ENCODE peak calls at places on chromosomes 2 and 18, in eight cellular contexts. One of them, this sample, is unnamed.

GRCh38 chr2:143182649-143183048 is 53.4 kb downstream of the ARHGAP15 start:
- DNase-seq in adrenal gland: no peak
- DNase-seq in GM23338: no peak
- DNase-seq in stomach: no peak
- DNase-seq in AG04450: no peak
- DNase-seq in Panc1: no peak
- DNase-seq in NB4: no peak
- DNase-seq in colonic mucosa: no peak
- DNase-seq in this sample: no peak

GRCh38 chr18:33014060-33014796 is 241.4 kb upstream of the KLHL14 start:
- DNase-seq in Panc1: no peak
- DNase-seq in colonic mucosa: peak
- DNase-seq in stomach: no peak
- DNase-seq in GM23338: no peak
- DNase-seq in adrenal gland: no peak
- DNase-seq in AG04450: no peak
- DNase-seq in NB4: no peak
- DNase-seq in this sample: no peak

GRCh38 chr2:84908948-84909713 is 3.7 kb downstream of the TMSB10 start:
- DNase-seq in stomach: no peak
- DNase-seq in adrenal gland: no peak
- DNase-seq in NB4: no peak
- DNase-seq in colonic mucosa: peak
- DNase-seq in GM23338: no peak
- DNase-seq in Panc1: no peak
- DNase-seq in AG04450: no peak
- DNase-seq in this sample: no peak

GRCh38 chr2:214293593-214293992 is 117.3 kb upstream of the VWC2L start:
- DNase-seq in Panc1: no peak
- DNase-seq in adrenal gland: no peak
- DNase-seq in stomach: no peak
- DNase-seq in colonic mucosa: no peak
- DNase-seq in AG04450: no peak
- DNase-seq in GM23338: peak
- DNase-seq in NB4: no peak
- DNase-seq in this sample: no peak

GRCh38 chr18:48295586-48296311 is 113.4 kb downstream of the ZBTB7C start:
- DNase-seq in NB4: peak
- DNase-seq in GM23338: peak
- DNase-seq in adrenal gland: no peak
- DNase-seq in stomach: no peak
- DNase-seq in Panc1: no peak
- DNase-seq in colonic mucosa: no peak
- DNase-seq in AG04450: no peak
- DNase-seq in this sample: no peak

GRCh38 chr2:173647681-173648350 is 293.1 kb downstream of the CDCA7 start:
- DNase-seq in adrenal gland: no peak
- DNase-seq in colonic mucosa: no peak
- DNase-seq in GM23338: no peak
- DNase-seq in Panc1: no peak
- DNase-seq in AG04450: no peak
- DNase-seq in stomach: no peak
- DNase-seq in NB4: no peak
- DNase-seq in this sample: peak

GRCh38 chr2:26011990-26012856 is 21.7 kb upstream of the RAB10 start:
- DNase-seq in colonic mucosa: peak
- DNase-seq in Panc1: peak
- DNase-seq in adrenal gland: peak
- DNase-seq in AG04450: peak
- DNase-seq in GM23338: peak
- DNase-seq in NB4: peak
- DNase-seq in stomach: peak
- DNase-seq in this sample: no peak

GRCh38 chr2:241376808-241377207 is 20.7 kb downstream of the FARP2 start:
- DNase-seq in GM23338: no peak
- DNase-seq in adrenal gland: no peak
- DNase-seq in AG04450: no peak
- DNase-seq in stomach: no peak
- DNase-seq in NB4: no peak
- DNase-seq in Panc1: no peak
- DNase-seq in colonic mucosa: no peak
- DNase-seq in this sample: no peak

GRCh38 chr2:72921088-72921851 is 4.0 kb downstream of the EMX1 start:
- DNase-seq in colonic mucosa: no peak
- DNase-seq in adrenal gland: peak
- DNase-seq in Panc1: no peak
- DNase-seq in GM23338: peak
- DNase-seq in NB4: no peak
- DNase-seq in stomach: peak
- DNase-seq in AG04450: no peak
- DNase-seq in this sample: no peak

GRCh38 chr2:217804338-217804737 is 198.5 kb downstream of the TNS1 start:
- DNase-seq in stomach: no peak
- DNase-seq in NB4: no peak
- DNase-seq in Panc1: no peak
- DNase-seq in GM23338: peak
- DNase-seq in colonic mucosa: no peak
- DNase-seq in AG04450: no peak
- DNase-seq in adrenal gland: peak
- DNase-seq in this sample: no peak

GRCh38 chr2:144230452-144231085 is 289.4 kb downstream of the ZEB2 start:
- DNase-seq in adrenal gland: no peak
- DNase-seq in AG04450: no peak
- DNase-seq in GM23338: no peak
- DNase-seq in Panc1: no peak
- DNase-seq in stomach: no peak
- DNase-seq in NB4: peak
- DNase-seq in colonic mucosa: no peak
- DNase-seq in this sample: peak

GRCh38 chr2:102310964-102311640 is at the start of gene IL1RL1:
- DNase-seq in Panc1: no peak
- DNase-seq in AG04450: no peak
- DNase-seq in NB4: peak
- DNase-seq in stomach: no peak
- DNase-seq in adrenal gland: no peak
- DNase-seq in colonic mucosa: no peak
- DNase-seq in GM23338: no peak
- DNase-seq in this sample: no peak

GRCh38 chr2:67544286-67544685 is 147.2 kb downstream of the ETAA1 start:
- DNase-seq in AG04450: no peak
- DNase-seq in Panc1: no peak
- DNase-seq in adrenal gland: no peak
- DNase-seq in NB4: no peak
- DNase-seq in GM23338: no peak
- DNase-seq in colonic mucosa: no peak
- DNase-seq in stomach: no peak
- DNase-seq in this sample: no peak

GRCh38 chr2:37795938-37796337 is 124.5 kb upstream of the CDC42EP3 start:
- DNase-seq in GM23338: no peak
- DNase-seq in NB4: no peak
- DNase-seq in stomach: no peak
- DNase-seq in adrenal gland: no peak
- DNase-seq in AG04450: peak
- DNase-seq in colonic mucosa: no peak
- DNase-seq in Panc1: no peak
- DNase-seq in this sample: no peak

GRCh38 chr2:235839974-235840373 is 328.2 kb downstream of the GBX2 start:
- DNase-seq in Panc1: no peak
- DNase-seq in AG04450: no peak
- DNase-seq in NB4: no peak
- DNase-seq in colonic mucosa: no peak
- DNase-seq in GM23338: no peak
- DNase-seq in adrenal gland: no peak
- DNase-seq in stomach: no peak
- DNase-seq in this sample: no peak

GRCh38 chr2:83103602-83104001 is 1355.5 kb downstream of the SUCLG1 start:
- DNase-seq in AG04450: peak
- DNase-seq in stomach: no peak
- DNase-seq in colonic mucosa: no peak
- DNase-seq in adrenal gland: no peak
- DNase-seq in Panc1: peak
- DNase-seq in NB4: no peak
- DNase-seq in GM23338: no peak
- DNase-seq in this sample: peak

GRCh38 chr18:532632-533031 is 32.1 kb upstream of the COLEC12 start:
- DNase-seq in AG04450: no peak
- DNase-seq in Panc1: no peak
- DNase-seq in stomach: no peak
- DNase-seq in GM23338: no peak
- DNase-seq in adrenal gland: no peak
- DNase-seq in NB4: no peak
- DNase-seq in colonic mucosa: no peak
- DNase-seq in this sample: no peak

GRCh38 chr2:224584768-224585204 is 377 bp downstream of the CUL3 start:
- DNase-seq in Panc1: no peak
- DNase-seq in GM23338: peak
- DNase-seq in AG04450: no peak
- DNase-seq in stomach: peak
- DNase-seq in colonic mucosa: peak
- DNase-seq in adrenal gland: peak
- DNase-seq in NB4: peak
- DNase-seq in this sample: no peak

GRCh38 chr18:44411277-44411900 is 269.3 kb upstream of the SETBP1 start:
- DNase-seq in Panc1: no peak
- DNase-seq in stomach: no peak
- DNase-seq in AG04450: no peak
- DNase-seq in adrenal gland: no peak
- DNase-seq in GM23338: no peak
- DNase-seq in NB4: no peak
- DNase-seq in colonic mucosa: no peak
- DNase-seq in this sample: peak
- H3K4me3 ChIP-seq in Panc1: no peak
- H3K4me3 ChIP-seq in stomach: no peak
- H3K4me3 ChIP-seq in AG04450: no peak
- H3K4me3 ChIP-seq in adrenal gland: no peak
- H3K4me3 ChIP-seq in GM23338: no peak
- H3K4me3 ChIP-seq in NB4: no peak
- H3K4me3 ChIP-seq in colonic mucosa: no peak
- H3K4me3 ChIP-seq in this sample: no peak

GRCh38 chr2:45845058-45845457 is 193.6 kb downstream of the PRKCE start:
- DNase-seq in GM23338: no peak
- DNase-seq in colonic mucosa: no peak
- DNase-seq in AG04450: no peak
- DNase-seq in stomach: no peak
- DNase-seq in adrenal gland: no peak
- DNase-seq in Panc1: no peak
- DNase-seq in NB4: peak
- DNase-seq in this sample: no peak
- H3K4me3 ChIP-seq in GM23338: no peak
- H3K4me3 ChIP-seq in colonic mucosa: no peak
- H3K4me3 ChIP-seq in AG04450: no peak
- H3K4me3 ChIP-seq in stomach: no peak
- H3K4me3 ChIP-seq in adrenal gland: no peak
- H3K4me3 ChIP-seq in Panc1: no peak
- H3K4me3 ChIP-seq in NB4: no peak
- H3K4me3 ChIP-seq in this sample: no peak

DNA sequence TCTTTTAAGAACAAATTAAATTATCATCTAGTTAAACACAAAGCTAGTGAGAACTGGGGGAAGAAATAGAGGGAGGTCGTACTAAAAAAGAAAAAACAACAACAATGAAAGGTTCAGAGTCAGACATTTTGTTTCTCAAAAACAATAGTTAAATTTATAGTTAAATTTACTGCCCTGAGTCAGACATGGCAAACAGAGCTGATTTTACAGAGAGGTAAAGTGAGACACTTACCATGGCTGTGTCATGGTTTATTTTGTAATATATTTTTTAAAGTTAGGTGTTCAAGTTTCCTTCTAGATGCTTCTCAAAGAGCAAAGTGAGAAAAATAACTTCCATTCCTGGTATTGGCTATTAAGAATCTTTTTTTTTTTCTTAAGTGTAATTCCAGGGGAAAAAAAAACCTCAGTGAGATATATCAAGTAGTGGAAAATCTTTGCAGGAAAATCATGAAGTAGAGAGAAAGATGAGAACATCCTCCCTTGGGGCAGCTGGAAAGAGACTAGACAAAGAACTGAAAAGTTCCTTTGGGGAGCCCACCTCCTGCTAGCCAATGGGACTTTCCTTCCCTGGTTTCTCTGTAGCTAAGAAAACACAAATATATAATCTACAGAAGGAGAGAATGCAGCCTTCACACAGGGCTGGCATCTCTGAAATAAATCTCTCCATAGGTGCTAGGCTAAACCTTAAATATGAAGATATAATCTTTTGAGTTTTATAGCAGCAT is 12.3 kb downstream of the KLF7 start:
- DNase-seq in AG04450: no peak
- DNase-seq in adrenal gland: no peak
- DNase-seq in Panc1: no peak
- DNase-seq in colonic mucosa: no peak
- DNase-seq in stomach: no peak
- DNase-seq in NB4: no peak
- DNase-seq in GM23338: no peak
- DNase-seq in this sample: no peak
- H3K4me3 ChIP-seq in AG04450: no peak
- H3K4me3 ChIP-seq in adrenal gland: no peak
- H3K4me3 ChIP-seq in Panc1: no peak
- H3K4me3 ChIP-seq in colonic mucosa: no peak
- H3K4me3 ChIP-seq in stomach: no peak
- H3K4me3 ChIP-seq in NB4: no peak
- H3K4me3 ChIP-seq in GM23338: no peak
- H3K4me3 ChIP-seq in this sample: no peak

GRCh38 chr18:37252342-37252741 is 313.3 kb downstream of the CELF4 start:
- DNase-seq in GM23338: no peak
- DNase-seq in adrenal gland: no peak
- DNase-seq in Panc1: no peak
- DNase-seq in AG04450: no peak
- DNase-seq in colonic mucosa: no peak
- DNase-seq in stomach: no peak
- DNase-seq in NB4: no peak
- DNase-seq in this sample: no peak

GRCh38 chr18:37254256-37254880 is 311.2 kb downstream of the CELF4 start:
- DNase-seq in GM23338: peak
- DNase-seq in Panc1: no peak
- DNase-seq in stomach: peak
- DNase-seq in NB4: no peak
- DNase-seq in adrenal gland: no peak
- DNase-seq in AG04450: no peak
- DNase-seq in colonic mucosa: no peak
- DNase-seq in this sample: no peak

GRCh38 chr18:37254973-37255372 is 310.6 kb downstream of the CELF4 start:
- DNase-seq in adrenal gland: no peak
- DNase-seq in GM23338: no peak
- DNase-seq in AG04450: no peak
- DNase-seq in stomach: no peak
- DNase-seq in colonic mucosa: no peak
- DNase-seq in NB4: no peak
- DNase-seq in Panc1: no peak
- DNase-seq in this sample: no peak

GRCh38 chr18:37252854-37253396 is 312.7 kb downstream of the CELF4 start:
- DNase-seq in AG04450: no peak
- DNase-seq in GM23338: peak
- DNase-seq in adrenal gland: no peak
- DNase-seq in NB4: no peak
- DNase-seq in colonic mucosa: no peak
- DNase-seq in stomach: no peak
- DNase-seq in Panc1: no peak
- DNase-seq in this sample: no peak

GRCh38 chr18:37253424-37254255 is 312.0 kb downstream of the CELF4 start:
- DNase-seq in colonic mucosa: peak
- DNase-seq in adrenal gland: no peak
- DNase-seq in NB4: no peak
- DNase-seq in GM23338: peak
- DNase-seq in AG04450: no peak
- DNase-seq in stomach: peak
- DNase-seq in Panc1: no peak
- DNase-seq in this sample: no peak
- H3K4me3 ChIP-seq in colonic mucosa: peak
- H3K4me3 ChIP-seq in adrenal gland: no peak
- H3K4me3 ChIP-seq in NB4: no peak
- H3K4me3 ChIP-seq in GM23338: peak
- H3K4me3 ChIP-seq in AG04450: peak
- H3K4me3 ChIP-seq in stomach: peak
- H3K4me3 ChIP-seq in Panc1: no peak
- H3K4me3 ChIP-seq in this sample: peak

This sample was measured in skeletal muscle cell.